ENCODE peak calls at places on chromosomes 6 and 20, in four cellular contexts. P is A549, Y is HL-60, H is uterus. W is an unnamed sample.

GRCh38 chr20:33995053-33995816 is 1.5 kb downstream of the RALY start:
- DNase-seq in P (no peak), H (no peak), Y (peak), W (no peak)

GRCh38 chr20:45968801-45969711 is 2.9 kb downstream of the ZNF335 start:
- DNase-seq in H (no peak), Y (no peak), P (no peak), W (no peak)

GRCh38 chr20:34260208-34260942 is 19.2 kb downstream of the ASIP start:
- DNase-seq in P (no peak), H (no peak), Y (no peak), W (no peak)

GRCh38 chr6:42268835-42269204 is 51.2 kb upstream of the MRPS10 start:
- DNase-seq in P (no peak), Y (no peak), H (no peak), W (no peak)

GRCh38 chr6:4336778-4337442 is 201.5 kb upstream of the ECI2 start:
- DNase-seq in Y (no peak), H (peak), P (no peak), W (no peak)

GRCh38 chr6:113644861-113645575 is 212.1 kb upstream of the MARCKS start:
- DNase-seq in H (no peak), P (no peak), Y (no peak), W (no peak)

GRCh38 chr6:3977875-3978711 is 100.8 kb downstream of the FAM217A start:
- DNase-seq in Y (peak), H (peak), P (peak), W (peak)

GRCh38 chr6:62283828-62284411 is 2.1 kb downstream of the KHDRBS2 start:
- DNase-seq in Y (peak), H (no peak), P (peak), W (peak)

GRCh38 chr6:26223677-26224546 is 136.7 kb downstream of the HFE start:
- DNase-seq in P (peak), Y (no peak), H (peak), W (peak)

GRCh38 chr20:40652426-40652825 is 36.6 kb downstream of the MAFB start:
- DNase-seq in Y (no peak), H (no peak), P (no peak), W (no peak)

GRCh38 chr6:168118935-168119334 is 39.9 kb upstream of the FRMD1 start:
- DNase-seq in Y (no peak), H (peak), P (no peak), W (no peak)

GRCh38 chr6:105645958-105646357 is 243.1 kb upstream of the PREP start:
- DNase-seq in Y (no peak), P (no peak), H (no peak), W (no peak)

GRCh38 chr6:119148102-119148824 is 69.8 kb upstream of the FAM184A start:
- DNase-seq in Y (no peak), H (no peak), P (peak), W (peak)

GRCh38 chr20:4999788-5000187 is 1.5 kb downstream of the SLC23A2 start:
- DNase-seq in H (no peak), P (no peak), Y (no peak), W (no peak)

GRCh38 chr20:5000263-5001173 is 792 bp downstream of the SLC23A2 start:
- DNase-seq in H (peak), P (no peak), Y (peak), W (peak)

GRCh38 chr20:5001174-5002076 is at the start of gene SLC23A2:
- DNase-seq in P (peak), Y (peak), H (peak), W (peak)

GRCh38 chr20:4997207-4997606 is 4.1 kb downstream of the SLC23A2 start:
- DNase-seq in Y (no peak), H (no peak), P (no peak), W (no peak)

DNA sequence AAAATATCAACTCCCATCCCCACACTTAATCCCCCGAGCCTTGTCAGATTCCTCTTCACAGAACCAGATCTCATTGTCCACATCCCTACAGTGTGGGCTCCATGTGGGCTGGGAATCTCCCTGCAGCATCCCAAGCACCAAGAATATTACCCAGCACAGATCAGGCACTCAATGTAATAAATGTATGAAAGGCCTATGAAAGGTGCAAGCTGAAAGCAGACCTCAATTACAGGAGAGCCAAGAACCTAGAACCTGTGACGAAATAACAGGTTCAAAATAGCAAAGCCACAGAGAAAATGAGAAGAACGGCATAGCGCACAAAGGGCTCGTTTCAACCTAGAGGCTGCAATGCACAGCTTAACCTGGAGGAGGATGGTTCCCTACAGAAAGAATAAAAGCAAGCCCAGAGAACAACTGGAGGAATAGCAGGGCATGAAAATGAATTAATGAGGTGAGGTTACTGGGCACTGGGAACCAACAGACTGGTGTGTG is 3.1 kb downstream of the SLC23A2 start:
- DNase-seq in Y (peak), P (peak), H (no peak), W (peak)
- TF ChIP-seq CTCF in Y (peak), P (no peak), H (no peak), W (peak)

GRCh38 chr20:52094693-52095092 is 96.9 kb downstream of the ZFP64 start:
- DNase-seq in Y (no peak), H (no peak), P (no peak), W (no peak)

GRCh38 chr20:52102559-52102958 is 89.0 kb downstream of the ZFP64 start:
- DNase-seq in H (no peak), P (no peak), Y (no peak), W (no peak)

GRCh38 chr20:52096117-52096516 is 95.5 kb downstream of the ZFP64 start:
- DNase-seq in H (no peak), P (no peak), Y (no peak), W (no peak)

GRCh38 chr20:52102126-52102525 is 89.5 kb downstream of the ZFP64 start:
- DNase-seq in P (no peak), Y (no peak), H (no peak), W (no peak)

DNA sequence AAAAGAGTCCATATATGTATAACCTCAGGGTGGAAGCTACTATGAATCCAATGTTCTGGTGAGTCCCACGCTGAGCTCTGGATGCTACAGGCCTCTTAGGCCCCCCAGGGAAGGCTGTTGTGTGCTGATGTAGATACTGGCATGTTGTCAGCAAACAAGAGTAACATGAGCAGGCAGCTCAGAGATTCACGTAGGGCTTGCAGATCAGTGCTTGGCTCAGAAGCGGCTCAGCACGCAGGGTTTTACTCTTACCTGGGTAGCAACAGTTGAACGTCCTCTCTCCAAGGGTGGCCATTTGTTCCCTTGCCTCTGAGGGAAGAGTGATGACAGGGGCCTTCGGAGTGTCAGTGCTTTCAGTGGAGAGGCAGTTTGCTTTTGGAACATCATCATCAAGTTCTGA is 93.4 kb downstream of the ZFP64 start:
- DNase-seq in H (no peak), P (no peak), Y (no peak), W (no peak)
- TF ChIP-seq CTCF in H (no peak), P (no peak), Y (no peak), W (no peak)

GRCh38 chr6:44349904-44350649 is 7.6 kb downstream of the SPATS1 start:
- DNase-seq in P (no peak), H (no peak), Y (no peak), W (no peak)
- TF ChIP-seq CTCF in P (no peak), H (no peak), Y (no peak), W (no peak)

GRCh38 chr6:108359901-108360882 is 65.3 kb downstream of the AFG1L start:
- DNase-seq in P (no peak), H (no peak), Y (peak), W (no peak)
- TF ChIP-seq CTCF in P (no peak), H (no peak), Y (no peak), W (peak)

GRCh38 chr6:21171801-21172200 is 421.8 kb upstream of the SOX4 start:
- DNase-seq in Y (no peak), P (no peak), H (no peak), W (no peak)
- TF ChIP-seq CTCF in Y (no peak), P (no peak), H (no peak), W (no peak)

DNA sequence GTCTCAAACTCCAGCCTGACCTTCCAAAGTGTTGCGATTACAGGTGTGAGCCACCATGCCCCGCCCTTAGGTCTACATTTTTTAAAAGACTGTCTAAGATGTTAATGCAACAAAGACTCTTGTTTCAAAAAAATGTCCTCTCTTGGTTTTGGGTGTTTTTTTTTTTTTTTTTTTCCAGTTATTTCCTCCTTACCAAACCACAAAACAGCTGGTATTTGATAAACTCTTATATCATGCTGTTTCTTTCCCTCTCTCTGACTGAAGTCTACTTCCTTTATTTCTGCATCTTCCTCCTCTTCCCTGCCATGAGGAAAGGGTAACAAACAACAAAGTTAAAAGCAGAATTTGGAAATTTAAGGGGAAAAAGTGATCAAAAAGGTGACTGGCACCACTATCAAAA is 21.2 kb downstream of the STK38 start:
- DNase-seq in Y (peak), H (no peak), P (no peak), W (no peak)
- TF ChIP-seq CTCF in Y (no peak), H (no peak), P (no peak), W (no peak)

GRCh38 chr20:3406481-3407425 is 716 bp downstream of the DNAAF9 start:
- DNase-seq in P (no peak), H (peak), Y (peak), W (peak)
- TF ChIP-seq CTCF in P (no peak), H (no peak), Y (no peak), W (no peak)

GRCh38 chr20:24737212-24737850 is 211.7 kb upstream of the CST7 start:
- DNase-seq in P (no peak), H (no peak), Y (no peak), W (no peak)

GRCh38 chr20:24738981-24739633 is 210.0 kb upstream of the CST7 start:
- DNase-seq in H (no peak), P (no peak), Y (no peak), W (peak)

GRCh38 chr20:24741673-24742072 is 207.4 kb upstream of the CST7 start:
- DNase-seq in H (no peak), Y (no peak), P (no peak), W (no peak)

GRCh38 chr20:24738058-24738775 is 210.9 kb upstream of the CST7 start:
- DNase-seq in H (no peak), P (no peak), Y (no peak), W (no peak)

DNA sequence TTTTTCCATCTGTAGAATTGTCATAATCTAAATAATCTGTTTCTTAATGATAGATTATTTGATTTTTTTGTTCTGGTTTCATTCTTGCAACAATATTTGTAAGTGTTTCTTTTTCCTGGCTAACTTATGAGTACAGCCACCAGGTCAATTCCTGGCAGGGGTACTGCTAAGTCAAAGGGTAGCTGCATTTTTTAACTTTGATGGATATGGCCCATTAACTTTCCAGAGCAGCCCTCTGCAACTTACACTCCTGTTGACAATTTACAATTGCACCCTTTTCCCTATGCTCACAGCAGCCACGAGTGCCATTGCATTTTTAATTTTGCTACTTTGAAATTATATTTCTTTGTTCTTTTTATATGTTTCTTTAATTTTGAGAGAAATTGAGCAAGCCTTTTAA is 209.3 kb upstream of the CST7 start:
- DNase-seq in H (no peak), P (no peak), Y (no peak), W (no peak)
- TF ChIP-seq CTCF in H (no peak), P (no peak), Y (no peak), W (no peak)

GRCh38 chr20:48090784-48091183 is 305.5 kb upstream of the SULF2 start:
- DNase-seq in P (no peak), Y (no peak), H (no peak), W (no peak)
- TF ChIP-seq CTCF in P (no peak), Y (no peak), H (no peak), W (no peak)

GRCh38 chr6:33427585-33428218 is 7.8 kb downstream of the SYNGAP1 start:
- DNase-seq in P (peak), Y (peak), H (peak), W (peak)

GRCh38 chr6:33426590-33427563 is 7.0 kb downstream of the SYNGAP1 start:
- DNase-seq in P (peak), H (no peak), Y (no peak), W (peak)

GRCh38 chr6:33423777-33424176 is 3.9 kb downstream of the SYNGAP1 start:
- DNase-seq in H (no peak), P (no peak), Y (no peak), W (no peak)

GRCh38 chr6:33424855-33425667 is 5.2 kb downstream of the SYNGAP1 start:
- DNase-seq in H (peak), P (no peak), Y (no peak), W (peak)

DNA sequence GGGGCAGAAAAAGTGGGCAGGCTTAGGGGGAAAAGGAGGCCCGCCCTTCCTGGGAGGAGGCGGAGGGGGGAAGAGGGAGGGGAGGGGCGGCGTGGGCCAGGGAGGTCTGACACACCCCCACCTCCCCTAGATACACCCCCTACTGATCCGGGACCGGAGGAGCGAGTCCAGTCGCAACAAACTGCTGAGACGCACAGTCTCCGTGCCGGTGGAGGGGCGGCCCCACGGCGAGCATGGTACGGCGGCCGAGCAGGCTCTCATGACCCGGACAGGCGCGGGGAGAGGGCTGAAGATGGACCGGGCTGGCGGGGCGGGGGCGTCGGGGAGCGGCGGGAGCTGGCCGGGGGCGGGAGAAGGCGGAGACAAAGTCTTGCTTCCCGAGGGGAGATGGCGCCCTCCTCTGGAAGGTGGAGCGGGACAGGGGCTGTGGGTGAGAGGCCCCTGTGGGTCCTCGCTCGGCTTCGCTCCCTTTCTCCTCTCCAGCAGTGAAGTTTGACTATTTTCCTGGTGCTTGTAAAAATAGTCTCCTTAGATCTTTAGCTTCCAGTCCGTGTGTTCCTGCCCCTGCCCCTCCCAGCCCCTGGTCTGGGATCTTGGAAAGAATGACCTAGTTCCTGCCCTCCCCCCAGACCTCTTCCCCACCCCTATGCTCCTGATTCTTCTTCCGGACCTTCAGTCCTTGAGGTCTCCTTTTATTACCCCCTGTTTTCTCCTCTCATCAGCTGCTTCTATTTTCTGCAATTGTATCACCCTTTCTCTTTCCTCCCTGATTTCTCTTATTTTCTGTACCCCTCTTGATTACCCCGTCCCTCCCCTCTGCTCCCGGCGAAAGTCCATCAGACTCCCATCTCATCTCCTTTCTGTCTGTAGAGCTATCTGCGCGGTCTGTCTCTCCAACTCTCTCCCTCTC is 6.1 kb downstream of the SYNGAP1 start:
- DNase-seq in H (peak), P (peak), Y (peak), W (peak)
- TF ChIP-seq CTCF in H (peak), P (peak), Y (peak), W (peak)